ENCODE peak calls at places on chromosome 11, in five cellular contexts. W, Z, Q, P and I are unnamed samples.

GRCh38 chr11:85810521-85810870 is 445 bp downstream of the SYTL2 start:
- DNase-seq in Q (no peak), Z (no peak), P (no peak), W (no peak), I (no peak)

GRCh38 chr11:63896071-63896470 is 20.9 kb downstream of the RCOR2 start:
- DNase-seq in W (no peak), P (no peak), Q (no peak), Z (no peak), I (no peak)

GRCh38 chr11:77505956-77506355 is 32.1 kb upstream of the PAK1 start:
- DNase-seq in P (no peak), Z (no peak), W (no peak), Q (no peak), I (no peak)

GRCh38 chr11:94708642-94709041 is 59.5 kb upstream of the AMOTL1 start:
- DNase-seq in Z (no peak), Q (no peak), P (no peak), W (no peak), I (no peak)

GRCh38 chr11:63917685-63918523 is 940 bp upstream of the RCOR2 start:
- DNase-seq in Z (no peak), W (no peak), Q (peak), P (no peak), I (no peak)

GRCh38 chr11:65890324-65891179 is at the start of gene CCDC85B:
- DNase-seq in W (peak), Q (peak), Z (peak), P (peak), I (peak)

GRCh38 chr11:72821920-72822799 is 7.9 kb downstream of the ATG16L2 start:
- DNase-seq in W (no peak), Q (peak), Z (peak), P (peak), I (peak)

GRCh38 chr11:117830674-117831351 is 6.3 kb upstream of the FXYD2 start:
- DNase-seq in Q (no peak), P (no peak), Z (no peak), W (no peak), I (no peak)

GRCh38 chr11:74332272-74332671 is 20.8 kb upstream of the P4HA3 start:
- DNase-seq in P (no peak), Z (no peak), Q (no peak), W (no peak), I (no peak)

GRCh38 chr11:20808328-20808727 is 138.9 kb downstream of the NELL1 start:
- DNase-seq in W (no peak), P (no peak), Z (no peak), Q (no peak), I (no peak)

GRCh38 chr11:20618083-20618482 is 18.7 kb downstream of the SLC6A5 start:
- DNase-seq in P (no peak), Z (no peak), Q (peak), W (no peak), I (no peak)

GRCh38 chr11:20112291-20113146 is 47.8 kb downstream of the DBX1 start:
- DNase-seq in Z (peak), P (peak), Q (peak), W (peak), I (peak)

GRCh38 chr11:11706022-11706421 is 84.2 kb upstream of the GALNT18 start:
- DNase-seq in Q (no peak), P (no peak), W (no peak), Z (no peak), I (no peak)

GRCh38 chr11:44243633-44244343 is 66.2 kb downstream of the ALX4 start:
- DNase-seq in Q (peak), P (no peak), W (no peak), Z (peak), I (no peak)

GRCh38 chr11:101552893-101553292 is 30.9 kb downstream of the TRPC6 start:
- DNase-seq in Z (no peak), P (no peak), Q (no peak), W (no peak), I (no peak)

GRCh38 chr11:102287963-102288744 is 29.1 kb upstream of the BIRC3 start:
- DNase-seq in Z (peak), W (no peak), Q (peak), P (peak), I (peak)

GRCh38 chr11:27740362-27741024 is 40.2 kb upstream of the BDNF start:
- DNase-seq in P (no peak), Z (no peak), W (no peak), Q (no peak), I (no peak)